ENCODE peak calls at places on chromosome 11, in seven cellular contexts. R is DND-41, I is heart right ventricle, X is body of pancreas, K is IMR-90, Q is osteoblast, U is psoas muscle. J is an unnamed sample.

GRCh38 chr11:128522063-128522942 is 65.1 kb downstream of the ETS1 start:
- DNase-seq in X (peak; percentile 95), I (peak; percentile 96), Q (peak; percentile 95), R (peak; percentile 89), U (peak; percentile 96), K (peak; percentile 100), J (peak; percentile 85)

GRCh38 chr11:125348704-125349635 is 147.1 kb downstream of the FEZ1 start:
- DNase-seq in I (peak; percentile 65), R (peak; percentile 52), U (peak; percentile 75), X (peak; percentile 36), K (peak; percentile 19), Q (peak; percentile 96), J (no peak)

GRCh38 chr11:103812680-103813079 is 223.8 kb upstream of the DDI1 start:
- DNase-seq in X (no peak), I (no peak), U (no peak), K (no peak), Q (no peak), R (no peak), J (no peak)

GRCh38 chr11:57900315-57900714 is 123.4 kb upstream of the OR9Q1 start:
- DNase-seq in U (no peak), R (no peak), X (no peak), Q (no peak), I (no peak), K (no peak), J (no peak)

GRCh38 chr11:8080674-8081590 is at the start of gene TUB:
- DNase-seq in U (no peak), I (no peak), R (no peak), Q (peak; percentile 97), X (no peak), K (no peak), J (no peak)

GRCh38 chr11:83007909-83008580 is 63.7 kb downstream of the RAB30 start:
- DNase-seq in R (no peak), U (peak; percentile 66), K (peak; percentile 24), Q (peak; percentile 42), X (peak; percentile 68), I (peak; percentile 70), J (no peak)

GRCh38 chr11:94882931-94883330 is 90.4 kb downstream of the CWC15 start:
- DNase-seq in R (no peak), U (no peak), Q (no peak), X (no peak), I (no peak), K (no peak), J (no peak)

GRCh38 chr11:1055109-1055703 is 18.7 kb upstream of the MUC6 start:
- DNase-seq in R (no peak), Q (peak; percentile 65), X (no peak), U (peak; percentile 36), K (no peak), I (no peak), J (no peak)

GRCh38 chr11:19822531-19822930 is 109.9 kb downstream of the NAV2 start:
- DNase-seq in K (no peak), R (no peak), I (no peak), Q (no peak), X (no peak), U (no peak), J (no peak)

GRCh38 chr11:77401486-77402217 is 72.2 kb downstream of the PAK1 start:
- DNase-seq in K (no peak), U (no peak), R (no peak), Q (no peak), I (no peak), X (no peak), J (no peak)

GRCh38 chr11:109590782-109591181 is 168.8 kb downstream of the C11orf87 start:
- DNase-seq in Q (no peak), X (peak; percentile 30), I (no peak), K (no peak), U (no peak), R (no peak), J (no peak)

GRCh38 chr11:45042560-45042959 is 91.9 kb upstream of the TP53I11 start:
- DNase-seq in U (no peak), K (no peak), I (no peak), R (no peak), Q (no peak), X (no peak), J (no peak)

GRCh38 chr11:33697997-33698396 is 2.6 kb downstream of the C11orf91 start:
- DNase-seq in R (no peak), X (no peak), Q (peak; percentile 82), U (no peak), K (no peak), I (no peak), J (no peak)

GRCh38 chr11:65892661-65893317 is 2.3 kb downstream of the CCDC85B start:
- DNase-seq in R (no peak), I (no peak), Q (no peak), X (no peak), K (no peak), U (no peak), J (no peak)

GRCh38 chr11:65896009-65896999 is 3.9 kb downstream of the FOSL1 start:
- DNase-seq in X (no peak), R (no peak), U (no peak), K (no peak), I (no peak), Q (peak; percentile 87), J (no peak)

GRCh38 chr11:65895482-65895981 is 4.7 kb downstream of the FOSL1 start:
- DNase-seq in I (no peak), Q (peak; percentile 90), R (no peak), U (no peak), X (no peak), K (no peak), J (no peak)

GRCh38 chr11:65891180-65892136 is 985 bp downstream of the CCDC85B start:
- DNase-seq in R (peak; percentile 38), Q (peak; percentile 86), X (no peak), K (no peak), I (peak; percentile 70), U (peak; percentile 74), J (no peak)

DNA sequence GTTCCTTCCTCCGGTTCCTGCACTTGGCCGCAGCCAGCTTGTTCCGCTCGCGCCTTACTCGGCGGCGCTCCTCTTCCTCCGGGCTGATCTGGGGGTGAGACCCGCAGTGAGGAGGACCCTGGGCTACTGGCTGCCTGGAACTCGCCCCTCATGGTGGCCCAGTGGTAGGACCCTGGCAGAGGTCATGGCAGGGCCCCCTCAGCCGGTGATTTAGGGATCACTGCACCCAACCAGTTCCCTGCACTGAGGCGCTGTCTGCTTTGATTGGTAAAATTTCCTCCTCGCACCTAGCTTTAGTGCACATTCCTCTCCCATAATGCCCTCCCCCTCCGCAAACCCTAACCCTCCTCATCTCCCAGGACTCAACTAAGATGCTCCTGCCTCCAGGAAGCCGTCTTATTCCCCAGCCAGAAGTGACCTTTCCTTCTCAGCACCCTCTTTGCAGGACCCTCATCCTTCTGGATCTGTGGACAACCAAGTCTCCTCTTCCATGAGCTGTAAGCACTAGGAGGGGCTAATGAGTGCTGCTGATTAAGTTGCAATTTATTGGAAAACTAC is 3.6 kb downstream of the CCDC85B start:
- DNase-seq in R (no peak), U (no peak), K (no peak), I (peak; percentile 65), Q (peak; percentile 72), X (no peak), J (no peak)
- H3K4me3 ChIP-seq in R (no peak overlapping the region), U (peak overlapping the region; percentile 75), K (no peak overlapping the region), I (peak overlapping the region; percentile 89), Q (no peak overlapping the region), X (no peak overlapping the region), J (peak overlapping the region; percentile 35)

GRCh38 chr11:87007938-87008337 is 29.8 kb upstream of the TMEM135 start:
- DNase-seq in U (no peak), X (peak; percentile 19), K (peak; percentile 55), I (no peak), R (no peak), Q (peak; percentile 57), J (no peak)

GRCh38 chr11:87012089-87012488 is 25.6 kb upstream of the TMEM135 start:
- DNase-seq in Q (no peak), U (no peak), K (no peak), X (no peak), I (no peak), R (no peak), J (no peak)

GRCh38 chr11:87013852-87014251 is 23.9 kb upstream of the TMEM135 start:
- DNase-seq in Q (no peak), K (no peak), U (no peak), R (no peak), X (no peak), I (no peak), J (no peak)

GRCh38 chr11:87015645-87016044 is 22.1 kb upstream of the TMEM135 start:
- DNase-seq in I (no peak), Q (no peak), R (no peak), X (no peak), U (no peak), K (no peak), J (no peak)

DNA sequence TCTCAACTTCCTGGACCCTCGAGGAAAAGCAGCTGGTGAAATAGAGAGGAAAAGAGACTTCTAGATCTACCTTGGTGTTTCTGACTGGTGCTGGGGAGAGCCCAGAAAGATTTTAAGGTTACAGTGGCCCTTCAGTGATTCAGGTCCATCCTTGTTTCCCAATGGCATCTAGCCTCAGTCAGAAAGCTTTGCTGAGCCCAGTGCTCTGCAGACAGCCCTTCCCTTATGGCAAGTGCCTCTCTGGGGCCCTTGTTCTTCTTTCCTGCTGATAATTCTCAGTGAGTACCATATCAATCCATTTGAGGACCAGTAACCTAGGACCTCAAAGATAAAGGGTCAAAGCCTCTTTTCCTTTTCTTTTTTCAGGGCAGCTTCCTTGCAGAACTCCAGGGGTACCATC is 25.1 kb upstream of the TMEM135 start:
- DNase-seq in Q (no peak), X (no peak), R (no peak), I (no peak), K (no peak), U (no peak), J (no peak)
- H3K9me3 ChIP-seq in Q (no peaks in the 10 kb centered on the region), X (no peaks in the 10 kb centered on the region), R (no peaks in the 10 kb centered on the region), I (no peaks in the 10 kb centered on the region), K (no peaks in the 10 kb centered on the region), U (no peaks in the 10 kb centered on the region), J (no peaks in the 10 kb centered on the region)

GRCh38 chr11:36377759-36378553 is 81.9 kb downstream of the PRR5L start:
- DNase-seq in K (no peak), U (no peak), X (no peak), Q (peak; percentile 75), R (no peak), I (no peak), J (no peak)
- H3K27ac ChIP-seq in K (no peak overlapping the region), U (no peak overlapping the region), X (no peak overlapping the region), Q (no peak overlapping the region), R (no peak overlapping the region), I (peak overlapping the region; percentile 62), J (peak overlapping the region; percentile 60)

GRCh38 chr11:132941761-132942160 is 590.5 kb downstream of the OPCML start:
- DNase-seq in Q (no peak), R (no peak), K (no peak), X (no peak), U (no peak), I (no peak), J (no peak)
- H3K4me3 ChIP-seq in Q (no peak overlapping the region), R (no peak overlapping the region), K (no peak overlapping the region), X (no peak overlapping the region), U (no peak overlapping the region), I (no peak overlapping the region), J (no peak overlapping the region)